ENCODE peak calls at places on chromosome 3, in ten cellular contexts. One of them, this sample, is unnamed.

GRCh38 chr3:88987786-88988185 is 119.6 kb upstream of the EPHA3 start:
- DNase-seq in NCI-H1417 treated with DMSO at 0.1 percent for 48 hours: no peak
- DNase-seq in NCI-H1436 treated with DMSO at 0.1 percent for 48 hours: no peak
- DNase-seq in NCI-H1092 treated with DMSO at 0.1 percent for 48 hours: no peak
- DNase-seq in NCI-H345: no peak
- DNase-seq in stimulated activated CD8-positive, alpha-beta memory T cell treated with anti-CD3 and anti-CD28 coated beads, Interleukin-4, amount 100 ng/mL, for 24 hours: no peak
- DNase-seq in BE2C: no peak
- DNase-seq in stimulated activated CD4-positive, alpha-beta T cell treated with anti-CD3 and anti-CD28 coated beads, Interleukin-4, amount 100 ng/mL, for 24 hours: no peak
- DNase-seq in RKO: no peak
- DNase-seq in NCI-H1105 treated with DMSO at 0.1 percent for 48 hours: no peak
- DNase-seq in this sample: no peak

GRCh38 chr3:131596884-131597283 is 94.1 kb upstream of the MRPL3 start:
- DNase-seq in NCI-H1417 treated with DMSO at 0.1 percent for 48 hours: no peak
- DNase-seq in NCI-H1436 treated with DMSO at 0.1 percent for 48 hours: no peak
- DNase-seq in NCI-H1092 treated with DMSO at 0.1 percent for 48 hours: no peak
- DNase-seq in NCI-H345: no peak
- DNase-seq in stimulated activated CD8-positive, alpha-beta memory T cell treated with anti-CD3 and anti-CD28 coated beads, Interleukin-4, amount 100 ng/mL, for 24 hours: no peak
- DNase-seq in BE2C: no peak
- DNase-seq in stimulated activated CD4-positive, alpha-beta T cell treated with anti-CD3 and anti-CD28 coated beads, Interleukin-4, amount 100 ng/mL, for 24 hours: no peak
- DNase-seq in RKO: peak
- DNase-seq in NCI-H1105 treated with DMSO at 0.1 percent for 48 hours: no peak
- DNase-seq in this sample: no peak

GRCh38 chr3:171245796-171246453 is 214.3 kb downstream of the TNIK start:
- DNase-seq in NCI-H1417 treated with DMSO at 0.1 percent for 48 hours: no peak
- DNase-seq in NCI-H1436 treated with DMSO at 0.1 percent for 48 hours: no peak
- DNase-seq in NCI-H1092 treated with DMSO at 0.1 percent for 48 hours: no peak
- DNase-seq in NCI-H345: no peak
- DNase-seq in stimulated activated CD8-positive, alpha-beta memory T cell treated with anti-CD3 and anti-CD28 coated beads, Interleukin-4, amount 100 ng/mL, for 24 hours: no peak
- DNase-seq in BE2C: no peak
- DNase-seq in stimulated activated CD4-positive, alpha-beta T cell treated with anti-CD3 and anti-CD28 coated beads, Interleukin-4, amount 100 ng/mL, for 24 hours: no peak
- DNase-seq in RKO: no peak
- DNase-seq in NCI-H1105 treated with DMSO at 0.1 percent for 48 hours: no peak
- DNase-seq in this sample: no peak

GRCh38 chr3:48661501-48662139 is 1.1 kb downstream of the CELSR3 start:
- DNase-seq in NCI-H1417 treated with DMSO at 0.1 percent for 48 hours: no peak
- DNase-seq in NCI-H1436 treated with DMSO at 0.1 percent for 48 hours: no peak
- DNase-seq in NCI-H1092 treated with DMSO at 0.1 percent for 48 hours: no peak
- DNase-seq in NCI-H345: no peak
- DNase-seq in stimulated activated CD8-positive, alpha-beta memory T cell treated with anti-CD3 and anti-CD28 coated beads, Interleukin-4, amount 100 ng/mL, for 24 hours: peak
- DNase-seq in BE2C: no peak
- DNase-seq in stimulated activated CD4-positive, alpha-beta T cell treated with anti-CD3 and anti-CD28 coated beads, Interleukin-4, amount 100 ng/mL, for 24 hours: peak
- DNase-seq in RKO: no peak
- DNase-seq in NCI-H1105 treated with DMSO at 0.1 percent for 48 hours: no peak
- DNase-seq in this sample: peak

GRCh38 chr3:149771652-149772271 is 19.5 kb upstream of the COMMD2 start:
- DNase-seq in NCI-H1417 treated with DMSO at 0.1 percent for 48 hours: no peak
- DNase-seq in NCI-H1436 treated with DMSO at 0.1 percent for 48 hours: peak
- DNase-seq in NCI-H1092 treated with DMSO at 0.1 percent for 48 hours: peak
- DNase-seq in NCI-H345: peak
- DNase-seq in stimulated activated CD8-positive, alpha-beta memory T cell treated with anti-CD3 and anti-CD28 coated beads, Interleukin-4, amount 100 ng/mL, for 24 hours: peak
- DNase-seq in BE2C: peak
- DNase-seq in stimulated activated CD4-positive, alpha-beta T cell treated with anti-CD3 and anti-CD28 coated beads, Interleukin-4, amount 100 ng/mL, for 24 hours: peak
- DNase-seq in RKO: peak
- DNase-seq in NCI-H1105 treated with DMSO at 0.1 percent for 48 hours: peak
- DNase-seq in this sample: peak

GRCh38 chr3:120773932-120774331 is 31.4 kb downstream of the GTF2E1 start:
- DNase-seq in NCI-H1417 treated with DMSO at 0.1 percent for 48 hours: no peak
- DNase-seq in NCI-H1436 treated with DMSO at 0.1 percent for 48 hours: no peak
- DNase-seq in NCI-H1092 treated with DMSO at 0.1 percent for 48 hours: no peak
- DNase-seq in NCI-H345: no peak
- DNase-seq in stimulated activated CD8-positive, alpha-beta memory T cell treated with anti-CD3 and anti-CD28 coated beads, Interleukin-4, amount 100 ng/mL, for 24 hours: no peak
- DNase-seq in BE2C: no peak
- DNase-seq in stimulated activated CD4-positive, alpha-beta T cell treated with anti-CD3 and anti-CD28 coated beads, Interleukin-4, amount 100 ng/mL, for 24 hours: no peak
- DNase-seq in RKO: peak
- DNase-seq in NCI-H1105 treated with DMSO at 0.1 percent for 48 hours: no peak
- DNase-seq in this sample: no peak

GRCh38 chr3:112092439-112093179 is 6.4 kb downstream of the C3orf52 start:
- DNase-seq in NCI-H1417 treated with DMSO at 0.1 percent for 48 hours: no peak
- DNase-seq in NCI-H1436 treated with DMSO at 0.1 percent for 48 hours: no peak
- DNase-seq in NCI-H1092 treated with DMSO at 0.1 percent for 48 hours: no peak
- DNase-seq in NCI-H345: no peak
- DNase-seq in stimulated activated CD8-positive, alpha-beta memory T cell treated with anti-CD3 and anti-CD28 coated beads, Interleukin-4, amount 100 ng/mL, for 24 hours: no peak
- DNase-seq in BE2C: no peak
- DNase-seq in stimulated activated CD4-positive, alpha-beta T cell treated with anti-CD3 and anti-CD28 coated beads, Interleukin-4, amount 100 ng/mL, for 24 hours: no peak
- DNase-seq in RKO: no peak
- DNase-seq in NCI-H1105 treated with DMSO at 0.1 percent for 48 hours: no peak
- DNase-seq in this sample: no peak

GRCh38 chr3:146153429-146153828 is 7.6 kb downstream of the PLOD2 start:
- DNase-seq in NCI-H1417 treated with DMSO at 0.1 percent for 48 hours: no peak
- DNase-seq in NCI-H1436 treated with DMSO at 0.1 percent for 48 hours: no peak
- DNase-seq in NCI-H1092 treated with DMSO at 0.1 percent for 48 hours: no peak
- DNase-seq in NCI-H345: no peak
- DNase-seq in stimulated activated CD8-positive, alpha-beta memory T cell treated with anti-CD3 and anti-CD28 coated beads, Interleukin-4, amount 100 ng/mL, for 24 hours: no peak
- DNase-seq in BE2C: no peak
- DNase-seq in stimulated activated CD4-positive, alpha-beta T cell treated with anti-CD3 and anti-CD28 coated beads, Interleukin-4, amount 100 ng/mL, for 24 hours: no peak
- DNase-seq in RKO: no peak
- DNase-seq in NCI-H1105 treated with DMSO at 0.1 percent for 48 hours: no peak
- DNase-seq in this sample: no peak

GRCh38 chr3:33883538-33884203 is 85.2 kb downstream of the PDCD6IP start:
- DNase-seq in NCI-H1417 treated with DMSO at 0.1 percent for 48 hours: no peak
- DNase-seq in NCI-H1436 treated with DMSO at 0.1 percent for 48 hours: no peak
- DNase-seq in NCI-H1092 treated with DMSO at 0.1 percent for 48 hours: peak
- DNase-seq in NCI-H345: peak
- DNase-seq in stimulated activated CD8-positive, alpha-beta memory T cell treated with anti-CD3 and anti-CD28 coated beads, Interleukin-4, amount 100 ng/mL, for 24 hours: no peak
- DNase-seq in BE2C: no peak
- DNase-seq in stimulated activated CD4-positive, alpha-beta T cell treated with anti-CD3 and anti-CD28 coated beads, Interleukin-4, amount 100 ng/mL, for 24 hours: peak
- DNase-seq in RKO: peak
- DNase-seq in NCI-H1105 treated with DMSO at 0.1 percent for 48 hours: no peak
- DNase-seq in this sample: peak

GRCh38 chr3:101762041-101762646 is 16.9 kb upstream of the NXPE3 start:
- DNase-seq in NCI-H1417 treated with DMSO at 0.1 percent for 48 hours: no peak
- DNase-seq in NCI-H1436 treated with DMSO at 0.1 percent for 48 hours: no peak
- DNase-seq in NCI-H1092 treated with DMSO at 0.1 percent for 48 hours: no peak
- DNase-seq in NCI-H345: no peak
- DNase-seq in stimulated activated CD8-positive, alpha-beta memory T cell treated with anti-CD3 and anti-CD28 coated beads, Interleukin-4, amount 100 ng/mL, for 24 hours: no peak
- DNase-seq in BE2C: no peak
- DNase-seq in stimulated activated CD4-positive, alpha-beta T cell treated with anti-CD3 and anti-CD28 coated beads, Interleukin-4, amount 100 ng/mL, for 24 hours: no peak
- DNase-seq in RKO: no peak
- DNase-seq in NCI-H1105 treated with DMSO at 0.1 percent for 48 hours: no peak
- DNase-seq in this sample: no peak

GRCh38 chr3:30952786-30953185 is 58.3 kb upstream of the GADL1 start:
- DNase-seq in NCI-H1417 treated with DMSO at 0.1 percent for 48 hours: no peak
- DNase-seq in NCI-H1436 treated with DMSO at 0.1 percent for 48 hours: no peak
- DNase-seq in NCI-H1092 treated with DMSO at 0.1 percent for 48 hours: no peak
- DNase-seq in NCI-H345: no peak
- DNase-seq in stimulated activated CD8-positive, alpha-beta memory T cell treated with anti-CD3 and anti-CD28 coated beads, Interleukin-4, amount 100 ng/mL, for 24 hours: no peak
- DNase-seq in BE2C: no peak
- DNase-seq in stimulated activated CD4-positive, alpha-beta T cell treated with anti-CD3 and anti-CD28 coated beads, Interleukin-4, amount 100 ng/mL, for 24 hours: no peak
- DNase-seq in RKO: no peak
- DNase-seq in NCI-H1105 treated with DMSO at 0.1 percent for 48 hours: no peak
- DNase-seq in this sample: no peak

GRCh38 chr3:31695280-31696008 is 162.7 kb downstream of the STT3B start:
- DNase-seq in NCI-H1417 treated with DMSO at 0.1 percent for 48 hours: no peak
- DNase-seq in NCI-H1436 treated with DMSO at 0.1 percent for 48 hours: no peak
- DNase-seq in NCI-H1092 treated with DMSO at 0.1 percent for 48 hours: no peak
- DNase-seq in NCI-H345: no peak
- DNase-seq in stimulated activated CD8-positive, alpha-beta memory T cell treated with anti-CD3 and anti-CD28 coated beads, Interleukin-4, amount 100 ng/mL, for 24 hours: no peak
- DNase-seq in BE2C: no peak
- DNase-seq in stimulated activated CD4-positive, alpha-beta T cell treated with anti-CD3 and anti-CD28 coated beads, Interleukin-4, amount 100 ng/mL, for 24 hours: peak
- DNase-seq in RKO: peak
- DNase-seq in NCI-H1105 treated with DMSO at 0.1 percent for 48 hours: no peak
- DNase-seq in this sample: no peak

This sample was measured in tibial nerve.